ENCODE peak calls at places on chromosome 18, in six cellular contexts. G is neuronal stem cell; E is cardiac muscle cell; V is CD8-positive, alpha-beta memory T cell; T is colonic mucosa; S is lower lobe of right lung. Q is an unnamed sample.

GRCh38 chr18:76691800-76692199 is 130.6 kb upstream of the ZNF236 start:
- DNase-seq in S (no peak), G (no peak), E (peak; percentile 19), V (no peak), T (no peak), Q (no peak)

GRCh38 chr18:50573679-50574078 is 13.8 kb downstream of the MAPK4 start:
- DNase-seq in E (no peak), S (no peak), V (no peak), G (no peak), T (no peak), Q (no peak)

GRCh38 chr18:12327510-12328178 is 19.6 kb downstream of the TUBB6 start:
- DNase-seq in S (peak; percentile 88), T (peak; percentile 80), E (peak; percentile 87), G (peak; percentile 56), V (peak; percentile 54), Q (peak; percentile 97)

GRCh38 chr18:59300676-59301285 is 17.7 kb downstream of the CPLX4 start:
- DNase-seq in G (no peak), V (no peak), E (no peak), T (no peak), S (no peak), Q (no peak)

GRCh38 chr18:57833441-57834101 is 30.5 kb upstream of the ATP8B1 start:
- DNase-seq in E (peak; percentile 44), S (no peak), G (no peak), V (no peak), T (peak; percentile 34), Q (no peak)

GRCh38 chr18:45724591-45724990 is 610 bp downstream of the SLC14A1 start:
- DNase-seq in V (no peak), T (no peak), S (no peak), E (no peak), G (no peak), Q (no peak)

GRCh38 chr18:63162271-63163014 is 157.1 kb downstream of the BCL2 start:
- DNase-seq in V (no peak), E (peak; percentile 76), G (no peak), S (peak; percentile 61), T (no peak), Q (no peak)

GRCh38 chr18:47284691-47285370 is 33.4 kb upstream of the SKOR2 start:
- DNase-seq in T (no peak), V (no peak), G (no peak), E (no peak), S (no peak), Q (no peak)

GRCh38 chr18:476368-476767 is 24.1 kb downstream of the COLEC12 start:
- DNase-seq in E (no peak), V (no peak), S (no peak), G (no peak), T (no peak), Q (no peak)
- H3K27ac ChIP-seq in E (peak overlapping the region; percentile 72), V (no peak overlapping the region), S (no peak overlapping the region), G (no peak overlapping the region), T (no peak overlapping the region), Q (no peak overlapping the region)

GRCh38 chr18:6650756-6651155 is 78.8 kb upstream of the ARHGAP28 start:
- DNase-seq in E (no peak), V (no peak), G (no peak), T (no peak), S (no peak), Q (no peak)
- H3K27ac ChIP-seq in E (no peak overlapping the region), V (no peak overlapping the region), G (no peak overlapping the region), T (no peak overlapping the region), S (no peak overlapping the region), Q (no peak overlapping the region)

GRCh38 chr18:61735564-61736102 is 157.2 kb downstream of the RNF152 start:
- DNase-seq in T (peak; percentile 57), G (no peak), V (no peak), S (no peak), E (no peak), Q (no peak)
- H3K27ac ChIP-seq in T (peak overlapping the region; percentile 69), G (no peak overlapping the region), V (no peak overlapping the region), S (no peak overlapping the region), E (no peak overlapping the region), Q (no peak overlapping the region)

GRCh38 chr18:7919565-7919964 is 352.4 kb downstream of the PTPRM start:
- DNase-seq in G (no peak), T (no peak), S (no peak), E (no peak), V (no peak), Q (no peak)
- H3K27ac ChIP-seq in G (no peak overlapping the region), T (no peak overlapping the region), S (no peak overlapping the region), E (no peak overlapping the region), V (no peak overlapping the region), Q (no peak overlapping the region)

GRCh38 chr18:8188196-8188595 is 421.0 kb upstream of the RAB12 start:
- DNase-seq in E (peak; percentile 30), V (no peak), S (no peak), G (no peak), T (no peak), Q (no peak)
- H3K27ac ChIP-seq in E (no peak overlapping the region), V (no peak overlapping the region), S (no peak overlapping the region), G (no peak overlapping the region), T (no peak overlapping the region), Q (no peak overlapping the region)

GRCh38 chr18:5415035-5415434 is 119.5 kb upstream of the ZBTB14 start:
- DNase-seq in T (no peak), S (no peak), E (no peak), G (no peak), V (no peak), Q (no peak)

GRCh38 chr18:5417342-5417741 is 121.8 kb upstream of the ZBTB14 start:
- DNase-seq in S (no peak), V (no peak), T (peak; percentile 25), G (no peak), E (peak; percentile 42), Q (no peak)

GRCh38 chr18:5415665-5416064 is 120.1 kb upstream of the ZBTB14 start:
- DNase-seq in T (no peak), G (no peak), E (no peak), S (no peak), V (no peak), Q (no peak)

GRCh38 chr18:5414546-5414945 is 119.0 kb upstream of the ZBTB14 start:
- DNase-seq in V (no peak), T (no peak), S (no peak), G (peak; percentile 54), E (no peak), Q (peak; percentile 68)

GRCh38 chr18:5416112-5416511 is 120.6 kb upstream of the ZBTB14 start:
- DNase-seq in E (no peak), T (no peak), S (no peak), G (no peak), V (no peak), Q (no peak)
- H3K27ac ChIP-seq in E (no peak overlapping the region), T (no peak overlapping the region), S (no peak overlapping the region), G (no peak overlapping the region), V (no peak overlapping the region), Q (no peak overlapping the region)

DNA sequence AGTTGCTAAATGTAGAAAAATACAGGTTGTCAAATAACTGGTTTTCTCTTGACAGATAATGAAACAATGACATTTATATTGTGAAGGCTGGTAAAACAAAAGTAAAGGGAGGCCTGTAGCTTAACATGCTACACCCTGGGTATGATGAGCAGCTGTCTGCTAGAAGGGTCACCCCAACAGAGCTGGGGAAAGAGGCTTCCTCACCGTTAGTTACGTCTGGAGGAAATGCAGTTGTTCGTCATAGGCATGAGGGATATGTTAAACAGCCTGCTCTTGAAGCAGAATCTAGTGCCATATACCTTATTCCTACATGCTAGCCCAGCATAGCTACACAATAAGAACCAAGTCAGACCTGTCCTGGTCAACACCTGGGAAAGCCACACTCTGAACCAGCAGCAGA is 49.9 kb downstream of the LPIN2 start:
- DNase-seq in G (no peak), T (no peak), V (no peak), E (no peak), S (no peak), Q (no peak)
- H3K27ac ChIP-seq in G (no peak overlapping the region), T (peak overlapping the region; percentile 2), V (peak overlapping the region; percentile 32), E (no peak overlapping the region), S (peak overlapping the region; percentile 15), Q (no peak overlapping the region)

Q was measured in endodermal cell.